ENCODE peak calls at places on chromosomes 2 and 18, in seven cellular contexts. One of them, this sample, is unnamed.

GRCh38 chr2:237919593-237919992 is 47.2 kb upstream of the UBE2F start:
- DNase-seq in endothelial cell: no peak
- DNase-seq in activated CD4-positive, alpha-beta T cell treated with anti-CD3 and anti-CD28 coated beads, Interleukin-2, amount 50 U/mL, for 4 hours: no peak
- DNase-seq in T1000: no peak
- DNase-seq in GM12891: no peak
- DNase-seq in pancreas: peak
- DNase-seq in ELR: no peak
- DNase-seq in this sample: no peak

GRCh38 chr18:38198956-38199355 is 633.4 kb upstream of the CELF4 start:
- DNase-seq in endothelial cell: no peak
- DNase-seq in activated CD4-positive, alpha-beta T cell treated with anti-CD3 and anti-CD28 coated beads, Interleukin-2, amount 50 U/mL, for 4 hours: no peak
- DNase-seq in T1000: no peak
- DNase-seq in GM12891: no peak
- DNase-seq in pancreas: no peak
- DNase-seq in ELR: no peak
- DNase-seq in this sample: no peak

GRCh38 chr18:27860011-27860410 is 316.9 kb downstream of the CDH2 start:
- DNase-seq in endothelial cell: no peak
- DNase-seq in activated CD4-positive, alpha-beta T cell treated with anti-CD3 and anti-CD28 coated beads, Interleukin-2, amount 50 U/mL, for 4 hours: no peak
- DNase-seq in T1000: no peak
- DNase-seq in GM12891: no peak
- DNase-seq in pancreas: no peak
- DNase-seq in ELR: peak
- DNase-seq in this sample: no peak

GRCh38 chr18:43744960-43745740 is 467.9 kb upstream of the SYT4 start:
- DNase-seq in endothelial cell: no peak
- DNase-seq in activated CD4-positive, alpha-beta T cell treated with anti-CD3 and anti-CD28 coated beads, Interleukin-2, amount 50 U/mL, for 4 hours: no peak
- DNase-seq in T1000: no peak
- DNase-seq in GM12891: no peak
- DNase-seq in pancreas: no peak
- DNase-seq in ELR: no peak
- DNase-seq in this sample: no peak

GRCh38 chr2:69779258-69779989 is 37.5 kb downstream of the ANXA4 start:
- DNase-seq in endothelial cell: no peak
- DNase-seq in activated CD4-positive, alpha-beta T cell treated with anti-CD3 and anti-CD28 coated beads, Interleukin-2, amount 50 U/mL, for 4 hours: no peak
- DNase-seq in T1000: no peak
- DNase-seq in GM12891: no peak
- DNase-seq in pancreas: no peak
- DNase-seq in ELR: peak
- DNase-seq in this sample: no peak

GRCh38 chr2:174593574-174594203 is 3.9 kb downstream of the WIPF1 start:
- DNase-seq in endothelial cell: peak
- DNase-seq in activated CD4-positive, alpha-beta T cell treated with anti-CD3 and anti-CD28 coated beads, Interleukin-2, amount 50 U/mL, for 4 hours: peak
- DNase-seq in T1000: no peak
- DNase-seq in GM12891: no peak
- DNase-seq in pancreas: no peak
- DNase-seq in ELR: peak
- DNase-seq in this sample: no peak

GRCh38 chr2:9565436-9566153 is 10.0 kb upstream of the ADAM17 start:
- DNase-seq in endothelial cell: no peak
- DNase-seq in activated CD4-positive, alpha-beta T cell treated with anti-CD3 and anti-CD28 coated beads, Interleukin-2, amount 50 U/mL, for 4 hours: no peak
- DNase-seq in T1000: peak
- DNase-seq in GM12891: no peak
- DNase-seq in pancreas: no peak
- DNase-seq in ELR: peak
- DNase-seq in this sample: peak

GRCh38 chr2:174597347-174598047 is at the start of gene WIPF1:
- DNase-seq in endothelial cell: no peak
- DNase-seq in activated CD4-positive, alpha-beta T cell treated with anti-CD3 and anti-CD28 coated beads, Interleukin-2, amount 50 U/mL, for 4 hours: peak
- DNase-seq in T1000: no peak
- DNase-seq in GM12891: no peak
- DNase-seq in pancreas: no peak
- DNase-seq in ELR: peak
- DNase-seq in this sample: no peak

GRCh38 chr18:48296581-48296980 is 112.6 kb downstream of the ZBTB7C start:
- DNase-seq in endothelial cell: no peak
- DNase-seq in activated CD4-positive, alpha-beta T cell treated with anti-CD3 and anti-CD28 coated beads, Interleukin-2, amount 50 U/mL, for 4 hours: no peak
- DNase-seq in T1000: no peak
- DNase-seq in GM12891: no peak
- DNase-seq in pancreas: no peak
- DNase-seq in ELR: no peak
- DNase-seq in this sample: no peak

GRCh38 chr18:8526316-8526715 is 82.9 kb upstream of the RAB12 start:
- DNase-seq in endothelial cell: no peak
- DNase-seq in activated CD4-positive, alpha-beta T cell treated with anti-CD3 and anti-CD28 coated beads, Interleukin-2, amount 50 U/mL, for 4 hours: no peak
- DNase-seq in T1000: no peak
- DNase-seq in GM12891: no peak
- DNase-seq in pancreas: no peak
- DNase-seq in ELR: no peak
- DNase-seq in this sample: no peak

GRCh38 chr18:7173216-7173615 is 55.6 kb upstream of the LAMA1 start:
- DNase-seq in endothelial cell: no peak
- DNase-seq in activated CD4-positive, alpha-beta T cell treated with anti-CD3 and anti-CD28 coated beads, Interleukin-2, amount 50 U/mL, for 4 hours: no peak
- DNase-seq in T1000: no peak
- DNase-seq in GM12891: no peak
- DNase-seq in pancreas: no peak
- DNase-seq in ELR: no peak
- DNase-seq in this sample: no peak

GRCh38 chr2:235746257-235746934 is 252.6 kb downstream of the AGAP1 start:
- DNase-seq in endothelial cell: peak
- DNase-seq in activated CD4-positive, alpha-beta T cell treated with anti-CD3 and anti-CD28 coated beads, Interleukin-2, amount 50 U/mL, for 4 hours: peak
- DNase-seq in T1000: peak
- DNase-seq in GM12891: peak
- DNase-seq in pancreas: no peak
- DNase-seq in ELR: peak
- DNase-seq in this sample: peak

GRCh38 chr2:147384659-147385058 is 460.2 kb upstream of the ACVR2A start:
- DNase-seq in endothelial cell: no peak
- DNase-seq in activated CD4-positive, alpha-beta T cell treated with anti-CD3 and anti-CD28 coated beads, Interleukin-2, amount 50 U/mL, for 4 hours: no peak
- DNase-seq in T1000: no peak
- DNase-seq in GM12891: no peak
- DNase-seq in pancreas: no peak
- DNase-seq in ELR: no peak
- DNase-seq in this sample: no peak